ENCODE peak calls at places on chromosomes 7 and 10, in five cellular contexts. T is neuronal stem cell, M is tibial nerve, V is DND-41, C is iPS DF 6.9. D is an unnamed sample.

GRCh38 chr10:47047577-47048532 is 136.6 kb downstream of the PTPN20 start:
- DNase-seq in V (peak; percentile 78), T (peak; percentile 72), M (peak; percentile 77), C (peak; percentile 37), D (peak; percentile 93)

GRCh38 chr10:93475871-93476270 is 6.3 kb downstream of the MYOF start:
- DNase-seq in V (no peak), M (no peak), T (no peak), C (no peak), D (no peak)

GRCh38 chr10:13414137-13414536 is 66.0 kb upstream of the SEPHS1 start:
- DNase-seq in T (no peak), V (no peak), M (no peak), C (no peak), D (no peak)

GRCh38 chr7:111844904-111845662 is 282.8 kb upstream of the IMMP2L start:
- DNase-seq in M (no peak), C (no peak), T (no peak), V (no peak), D (no peak)

GRCh38 chr10:106573106-106573505 is 591.4 kb downstream of the SORCS1 start:
- DNase-seq in M (no peak), T (no peak), V (no peak), C (no peak), D (no peak)

GRCh38 chr7:123410273-123410928 is 124.0 kb downstream of the IQUB start:
- DNase-seq in T (no peak), M (no peak), V (no peak), C (no peak), D (no peak)

GRCh38 chr7:34675749-34676374 is 17.8 kb downstream of the NPSR1 start:
- DNase-seq in C (no peak), V (peak; percentile 8), M (no peak), T (peak; percentile 20), D (no peak)

GRCh38 chr10:86013568-86013967 is 353.0 kb downstream of the GRID1 start:
- DNase-seq in V (no peak), C (no peak), T (no peak), M (no peak), D (no peak)

GRCh38 chr10:119283387-119283786 is 76.0 kb downstream of the GRK5 start:
- DNase-seq in V (no peak), T (no peak), M (no peak), C (no peak), D (peak; percentile 47)

GRCh38 chr10:60101821-60102220 is 195.5 kb upstream of the CCDC6 start:
- DNase-seq in V (no peak), C (no peak), M (no peak), T (no peak), D (no peak)

GRCh38 chr7:75914169-75914654 is 743 bp upstream of the POR start:
- DNase-seq in C (no peak), T (no peak), V (no peak), M (no peak), D (peak; percentile 79)

GRCh38 chr10:91930939-91931338 is 7.4 kb downstream of the BTAF1 start:
- DNase-seq in C (no peak), M (no peak), T (no peak), V (no peak), D (no peak)

GRCh38 chr10:15046626-15047025 is 2.9 kb downstream of the OLAH start:
- DNase-seq in M (no peak), C (no peak), T (no peak), V (no peak), D (no peak)

GRCh38 chr7:1853619-1854520 is 183.8 kb downstream of the ELFN1 start:
- DNase-seq in C (no peak), M (no peak), V (no peak), T (no peak), D (peak; percentile 73)

GRCh38 chr7:1855396-1856160 is 185.5 kb downstream of the ELFN1 start:
- DNase-seq in T (no peak), C (no peak), M (no peak), V (no peak), D (peak; percentile 56)

GRCh38 chr7:1856161-1856965 is 186.3 kb downstream of the ELFN1 start:
- DNase-seq in M (no peak), V (no peak), T (no peak), C (no peak), D (peak; percentile 64)

GRCh38 chr7:1852781-1853618 is 182.9 kb downstream of the ELFN1 start:
- DNase-seq in V (no peak), C (no peak), T (no peak), M (no peak), D (peak; percentile 73)

DNA sequence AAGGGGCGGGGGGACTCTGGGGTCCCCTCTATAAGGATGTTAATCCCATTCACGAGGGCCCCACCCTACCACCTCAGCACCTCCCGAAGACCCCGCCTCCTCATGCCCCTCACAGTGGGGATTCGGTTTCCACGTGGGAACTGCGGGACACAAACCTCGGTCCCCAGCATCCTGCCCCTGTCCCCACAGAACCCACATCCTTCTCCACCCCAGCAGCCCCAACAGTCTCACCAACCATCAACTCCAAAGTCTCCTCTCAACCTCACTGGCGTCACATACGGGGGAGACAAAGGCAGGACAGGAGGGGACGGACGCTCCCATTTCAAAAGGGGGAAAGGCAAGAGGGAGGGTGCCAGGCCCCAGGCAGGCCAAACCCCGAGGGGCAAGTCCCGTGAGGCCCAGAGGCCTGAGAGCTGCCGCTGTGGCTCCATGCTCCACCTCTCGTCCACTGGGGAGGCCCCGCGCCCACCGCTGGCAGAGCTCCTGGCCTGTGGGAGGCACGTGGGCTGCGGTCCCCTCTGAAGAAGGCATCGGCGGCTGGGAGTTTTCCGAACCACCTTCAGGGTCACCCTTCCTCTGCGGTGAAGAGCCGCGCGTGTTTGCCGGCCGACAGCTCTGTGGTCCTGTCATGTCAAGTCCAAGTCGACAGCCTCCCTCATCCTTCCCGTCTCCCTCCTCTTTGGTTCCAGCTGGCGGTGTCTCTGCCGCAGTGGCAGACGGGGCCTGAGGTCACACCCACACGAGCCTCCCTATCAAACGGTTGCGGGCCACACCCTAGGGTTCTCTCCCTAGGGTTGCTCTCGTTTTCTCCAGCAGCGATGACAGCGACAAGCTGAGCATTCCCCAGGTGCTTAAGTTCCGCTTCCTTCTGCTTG is 184.7 kb downstream of the ELFN1 start:
- DNase-seq in C (no peak), V (peak; percentile 50), T (no peak), M (no peak), D (peak; percentile 74)
- H3K27ac ChIP-seq in C (no peak overlapping the region), V (peak overlapping the region; percentile 52), T (no peak overlapping the region), M (no peak overlapping the region), D (no peak overlapping the region)

GRCh38 chr10:124461642-124462347 is at the start of gene LHPP:
- DNase-seq in M (peak; percentile 67), V (peak; percentile 89), T (peak; percentile 66), C (no peak), D (peak; percentile 99)

GRCh38 chr10:124460144-124460543 is 1.5 kb upstream of the LHPP start:
- DNase-seq in T (no peak), M (no peak), V (no peak), C (no peak), D (no peak)

GRCh38 chr10:124459395-124459794 is 2.2 kb upstream of the LHPP start:
- DNase-seq in C (no peak), T (no peak), V (no peak), M (no peak), D (no peak)

GRCh38 chr10:124458473-124458872 is 3.1 kb upstream of the LHPP start:
- DNase-seq in M (no peak), C (no peak), V (no peak), T (no peak), D (no peak)

GRCh38 chr10:124458874-124459273 is 2.7 kb upstream of the LHPP start:
- DNase-seq in C (no peak), V (no peak), T (no peak), M (no peak), D (no peak)
- H3K9me3 ChIP-seq in C (no peaks in the 10 kb centered on the region), V (no peaks in the 10 kb centered on the region), T (no peaks in the 10 kb centered on the region), M (no peaks in the 10 kb centered on the region), D (no peaks in the 10 kb centered on the region)

DNA sequence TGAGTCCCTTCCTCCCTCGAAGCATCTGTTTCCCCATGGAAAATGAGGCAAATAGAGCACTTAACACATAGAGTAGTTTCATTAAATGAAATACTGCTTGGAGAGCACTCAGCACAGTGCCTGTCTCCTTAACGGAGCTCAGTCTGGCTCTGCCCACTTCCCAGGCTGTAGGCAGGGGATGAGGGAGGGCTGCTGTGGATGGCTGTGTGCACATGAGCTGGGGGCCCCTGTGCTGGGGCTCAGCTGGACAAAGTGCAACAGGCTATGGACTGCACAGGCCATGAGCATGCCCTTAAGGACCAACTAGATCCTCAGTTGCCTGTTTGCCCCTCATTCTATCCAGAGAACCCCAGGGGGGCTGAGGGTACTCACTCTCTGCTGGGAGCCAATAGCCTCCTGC is 14.5 kb downstream of the ZCCHC24 start:
- DNase-seq in C (no peak), T (no peak), V (no peak), M (peak; percentile 3), D (peak; percentile 20)
- H3K4me3 ChIP-seq in C (no peak overlapping the region), T (no peak overlapping the region), V (no peak overlapping the region), M (no peak overlapping the region), D (no peak overlapping the region)

GRCh38 chr10:30048768-30049507 is 10.4 kb downstream of the JCAD start:
- DNase-seq in T (no peak), V (no peak), C (no peak), M (no peak), D (no peak)
- H3K27ac ChIP-seq in T (no peak overlapping the region), V (no peak overlapping the region), C (no peak overlapping the region), M (no peak overlapping the region), D (no peak overlapping the region)

GRCh38 chr10:89267056-89267455 is 15.5 kb upstream of the LIPA start:
- DNase-seq in V (no peak), T (no peak), M (no peak), C (no peak), D (no peak)

GRCh38 chr10:89263091-89263490 is 11.5 kb upstream of the LIPA start:
- DNase-seq in M (no peak), C (no peak), T (no peak), V (no peak), D (no peak)

GRCh38 chr10:89262331-89263020 is 10.9 kb upstream of the LIPA start:
- DNase-seq in C (no peak), T (no peak), V (no peak), M (no peak), D (no peak)

GRCh38 chr10:89263531-89263930 is 12.0 kb upstream of the LIPA start:
- DNase-seq in M (no peak), T (no peak), C (no peak), V (no peak), D (no peak)
- H3K9me3 ChIP-seq in M (no peaks in the 10 kb centered on the region), T (peaks cover 3% of the 10 kb centered on the region), C (no peaks in the 10 kb centered on the region), V (peaks cover 8% of the 10 kb centered on the region), D (peaks cover 5% of the 10 kb centered on the region)

DNA sequence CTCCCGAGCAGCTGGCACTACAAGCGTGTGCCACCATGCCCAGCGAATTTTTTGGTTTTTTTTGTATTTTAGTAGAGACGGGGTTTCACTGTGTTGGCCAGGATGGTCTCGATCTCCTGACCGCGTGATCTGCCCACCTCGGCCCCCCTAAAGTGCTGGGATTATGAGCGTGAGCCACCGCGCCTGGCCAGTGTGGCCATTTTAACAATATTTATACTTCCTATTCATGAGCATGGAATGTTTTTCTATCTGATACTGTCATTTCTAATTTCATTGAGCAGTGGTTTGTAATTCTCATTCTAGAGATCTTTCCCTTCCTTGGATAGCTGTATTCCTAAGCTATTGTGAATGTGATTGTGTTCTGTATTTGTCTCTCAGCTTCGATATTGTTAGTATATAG is 96.2 kb downstream of the GLCCI1 start:
- DNase-seq in T (no peak), C (no peak), M (no peak), V (no peak), D (no peak)
- H3K4me3 ChIP-seq in T (no peak overlapping the region), C (no peak overlapping the region), M (no peak overlapping the region), V (no peak overlapping the region), D (no peak overlapping the region)